ENCODE peak calls at places on chromosomes 4 and X, in eight cellular contexts. Z, N, R, K, L, I, A and O are unnamed samples.

GRCh38 chr4:188408244-188409067 is 269.2 kb downstream of the TRIML1 start:
- DNase-seq in Z (no peak), N (no peak), R (no peak), K (no peak), L (no peak), I (no peak), A (no peak), O (no peak)

GRCh38 chr4:39255266-39255665 is 72.9 kb downstream of the WDR19 start:
- DNase-seq in Z (no peak), N (no peak), R (no peak), K (no peak), L (no peak), I (no peak), A (no peak), O (no peak)

GRCh38 chrX:123219916-123220315 is 35.8 kb downstream of the GRIA3 start:
- DNase-seq in Z (no peak), N (no peak), R (no peak), K (no peak), L (peak), I (no peak), A (no peak), O (no peak)

GRCh38 chr4:112348488-112349158 is 51.5 kb downstream of the ALPK1 start:
- DNase-seq in Z (no peak), N (no peak), R (no peak), K (no peak), L (peak), I (no peak), A (no peak), O (peak)

GRCh38 chr4:71711044-71711984 is 72.6 kb downstream of the GC start:
- DNase-seq in Z (no peak), N (no peak), R (no peak), K (no peak), L (no peak), I (no peak), A (no peak), O (no peak)

GRCh38 chrX:38347136-38347535 is 5.3 kb upstream of the OTC start:
- DNase-seq in Z (no peak), N (no peak), R (no peak), K (no peak), L (no peak), I (no peak), A (no peak), O (no peak)

GRCh38 chrX:17527135-17527701 is 152.2 kb downstream of the NHS start:
- DNase-seq in Z (no peak), N (no peak), R (no peak), K (no peak), L (peak), I (no peak), A (no peak), O (no peak)

GRCh38 chr4:140094701-140095420 is 59.1 kb downstream of the MAML3 start:
- DNase-seq in Z (peak), N (peak), R (no peak), K (peak), L (peak), I (no peak), A (no peak), O (no peak)

GRCh38 chr4:55509272-55509671 is 37.4 kb downstream of the CLOCK start:
- DNase-seq in Z (no peak), N (no peak), R (no peak), K (no peak), L (no peak), I (no peak), A (no peak), O (no peak)

GRCh38 chr4:46450556-46450955 is 60.6 kb upstream of the GABRA2 start:
- DNase-seq in Z (no peak), N (no peak), R (no peak), K (no peak), L (no peak), I (no peak), A (no peak), O (no peak)

GRCh38 chr4:184019084-184019483 is 114.0 kb downstream of the STOX2 start:
- DNase-seq in Z (no peak), N (no peak), R (no peak), K (no peak), L (no peak), I (no peak), A (no peak), O (no peak)

GRCh38 chr4:182764137-182764536 is 153.0 kb downstream of the DCTD start:
- DNase-seq in Z (no peak), N (no peak), R (no peak), K (no peak), L (no peak), I (no peak), A (no peak), O (no peak)

GRCh38 chr4:139761461-139761860 is 95.8 kb downstream of the MGST2 start:
- DNase-seq in Z (no peak), N (no peak), R (no peak), K (no peak), L (no peak), I (no peak), A (no peak), O (no peak)

GRCh38 chr4:30094866-30095265 is 625.3 kb upstream of the PCDH7 start:
- DNase-seq in Z (no peak), N (no peak), R (no peak), K (no peak), L (no peak), I (no peak), A (no peak), O (no peak)

GRCh38 chr4:90127706-90128345 is 632 bp downstream of the CCSER1 start:
- DNase-seq in Z (no peak), N (no peak), R (no peak), K (no peak), L (peak), I (no peak), A (no peak), O (peak)

GRCh38 chr4:140059159-140059558 is 94.8 kb downstream of the MAML3 start:
- DNase-seq in Z (no peak), N (no peak), R (no peak), K (no peak), L (no peak), I (no peak), A (no peak), O (no peak)

GRCh38 chr4:73919691-73920090 is 50.5 kb downstream of the CXCL1 start:
- DNase-seq in Z (no peak), N (no peak), R (no peak), K (no peak), L (no peak), I (no peak), A (no peak), O (no peak)

GRCh38 chr4:13844740-13845139 is 217.2 kb upstream of the BOD1L1 start:
- DNase-seq in Z (no peak), N (no peak), R (no peak), K (no peak), L (no peak), I (no peak), A (no peak), O (no peak)

GRCh38 chr4:1295405-1296055 is 5.8 kb downstream of the MAEA start:
- DNase-seq in Z (no peak), N (no peak), R (no peak), K (no peak), L (no peak), I (no peak), A (no peak), O (no peak)

GRCh38 chrX:153744210-153745066 is 19.6 kb upstream of the PLXNB3 start:
- DNase-seq in Z (no peak), N (no peak), R (peak), K (no peak), L (no peak), I (no peak), A (no peak), O (no peak)

GRCh38 chrX:130086414-130087207 is 23.7 kb downstream of the ELF4 start:
- DNase-seq in Z (peak), N (peak), R (no peak), K (peak), L (peak), I (peak), A (peak), O (no peak)

GRCh38 chr4:88391703-88392102 is 13.1 kb downstream of the HERC6 start:
- DNase-seq in Z (no peak), N (no peak), R (no peak), K (no peak), L (no peak), I (no peak), A (no peak), O (no peak)

GRCh38 chr4:94849901-94850300 is 92.1 kb downstream of the BMPR1B start:
- DNase-seq in Z (no peak), N (no peak), R (no peak), K (no peak), L (no peak), I (no peak), A (no peak), O (no peak)